ENCODE peak calls at places on chromosomes 1 and 21, in four cellular contexts. One of them, this sample, is unnamed.

GRCh38 chr1:198556969-198557368 is 16.5 kb upstream of the ATP6V1G3 start:
- DNase-seq in H1: no peak
- DNase-seq in IMR-90: no peak
- DNase-seq in H9: no peak
- DNase-seq in this sample: no peak

GRCh38 chr1:163291461-163291860 is 30.3 kb upstream of the NUF2 start:
- DNase-seq in IMR-90: no peak
- DNase-seq in H1: no peak
- DNase-seq in H9: no peak
- DNase-seq in this sample: no peak

GRCh38 chr1:246117066-246117791 is 389.9 kb downstream of the SMYD3 start:
- DNase-seq in H1: no peak
- DNase-seq in IMR-90: peak; percentile 64
- DNase-seq in H9: peak; percentile 49
- DNase-seq in this sample: peak; percentile 65

GRCh38 chr1:35345439-35345981 is 77.0 kb downstream of the ZMYM4 start:
- DNase-seq in H1: no peak
- DNase-seq in H9: peak; percentile 50
- DNase-seq in IMR-90: peak; percentile 40
- DNase-seq in this sample: peak; percentile 44

GRCh38 chr1:31944205-31945089 is 6.3 kb upstream of the PTP4A2 start:
- DNase-seq in IMR-90: peak; percentile 87
- DNase-seq in H1: peak; percentile 93
- DNase-seq in H9: peak; percentile 97
- DNase-seq in this sample: peak; percentile 99

GRCh38 chr21:44502559-44502958 is 37.4 kb downstream of the KRTAP10-1 start:
- DNase-seq in H1: no peak
- DNase-seq in IMR-90: no peak
- DNase-seq in H9: no peak
- DNase-seq in this sample: no peak

GRCh38 chr1:43376723-43377235 is 9.0 kb upstream of the ELOVL1 start:
- DNase-seq in IMR-90: no peak
- DNase-seq in H9: no peak
- DNase-seq in H1: no peak
- DNase-seq in this sample: no peak

GRCh38 chr1:114130846-114131525 is 22.7 kb downstream of the SYT6 start:
- DNase-seq in IMR-90: no peak
- DNase-seq in H1: no peak
- DNase-seq in H9: no peak
- DNase-seq in this sample: no peak

GRCh38 chr1:32303997-32304622 is 12.2 kb downstream of the HDAC1 start:
- DNase-seq in IMR-90: peak; percentile 74
- DNase-seq in H1: no peak
- DNase-seq in H9: no peak
- DNase-seq in this sample: no peak

GRCh38 chr21:39640754-39641153 is 28.0 kb downstream of the B3GALT5 start:
- DNase-seq in H9: peak; percentile 20
- DNase-seq in IMR-90: no peak
- DNase-seq in H1: no peak
- DNase-seq in this sample: no peak

GRCh38 chr1:96710708-96711477 is 10.7 kb upstream of the PTBP2 start:
- DNase-seq in IMR-90: peak; percentile 69
- DNase-seq in H9: no peak
- DNase-seq in H1: no peak
- DNase-seq in this sample: no peak

DNA sequence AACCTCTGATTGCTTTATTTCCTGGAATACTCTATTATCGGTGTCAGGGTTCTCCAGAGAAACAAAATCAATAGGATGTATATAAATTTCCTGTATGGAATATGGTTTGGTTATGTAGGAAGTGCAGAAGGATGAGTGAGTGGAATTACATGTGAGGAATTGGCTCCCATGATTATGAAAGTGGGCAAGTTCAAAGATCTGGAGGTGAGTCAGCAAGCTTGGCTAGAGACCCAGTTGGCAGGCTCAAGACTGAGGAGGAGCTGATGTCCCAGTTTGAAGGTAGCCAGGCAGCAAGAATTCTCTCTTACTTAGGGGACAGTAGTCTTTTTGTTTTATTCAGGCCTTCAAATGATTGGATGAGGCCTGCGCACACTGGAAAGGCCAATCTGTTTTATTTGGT is 57.5 kb downstream of the MAP3K7CL start:
- DNase-seq in IMR-90: peak; percentile 96
- DNase-seq in H9: no peak
- DNase-seq in H1: no peak
- DNase-seq in this sample: no peak
- H3K4me2 ChIP-seq in IMR-90: no peak overlapping the region
- H3K4me2 ChIP-seq in H9: no peak overlapping the region
- H3K4me2 ChIP-seq in H1: no peak overlapping the region
- H3K4me2 ChIP-seq in this sample: no peak overlapping the region

DNA sequence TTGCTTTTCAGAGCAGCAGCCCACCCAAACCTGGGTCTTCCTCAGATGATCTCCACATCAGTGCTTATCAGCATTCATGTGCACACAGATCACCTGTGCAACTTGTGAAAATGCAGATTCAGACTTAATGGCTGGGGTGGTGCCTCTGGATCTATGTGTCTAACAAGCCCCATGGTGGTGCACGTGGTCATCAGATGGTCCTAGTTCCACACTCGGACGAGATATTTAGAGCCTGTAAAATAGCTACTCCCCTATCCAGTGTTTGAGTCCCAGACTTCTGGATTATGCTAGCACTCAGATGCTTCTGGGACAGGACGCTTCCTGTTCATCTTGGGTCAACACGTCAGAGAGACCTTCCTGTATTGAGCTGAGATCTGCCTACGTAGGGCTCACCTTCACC is 114.2 kb downstream of the LIPI start:
- DNase-seq in H9: no peak
- DNase-seq in H1: no peak
- DNase-seq in IMR-90: no peak
- DNase-seq in this sample: no peak
- H3K56ac ChIP-seq in H9: no peak overlapping the region
- H3K56ac ChIP-seq in H1: no peak overlapping the region
- H3K56ac ChIP-seq in IMR-90: no peak overlapping the region
- H3K56ac ChIP-seq in this sample: no peak overlapping the region

GRCh38 chr21:25080706-25081495 is 526.4 kb downstream of the MRPL39 start:
- DNase-seq in IMR-90: peak; percentile 7
- DNase-seq in H1: no peak
- DNase-seq in H9: no peak
- DNase-seq in this sample: no peak
- H3K4me2 ChIP-seq in IMR-90: no peak overlapping the region
- H3K4me2 ChIP-seq in H1: no peak overlapping the region
- H3K4me2 ChIP-seq in H9: no peak overlapping the region
- H3K4me2 ChIP-seq in this sample: no peak overlapping the region

GRCh38 chr1:21524686-21525339 is 15.6 kb downstream of the ALPL start:
- DNase-seq in IMR-90: no peak
- DNase-seq in H1: no peak
- DNase-seq in H9: no peak
- DNase-seq in this sample: no peak

GRCh38 chr1:21524220-21524619 is 15.0 kb downstream of the ALPL start:
- DNase-seq in H9: no peak
- DNase-seq in IMR-90: no peak
- DNase-seq in H1: no peak
- DNase-seq in this sample: no peak

GRCh38 chr1:21523297-21523813 is 14.1 kb downstream of the ALPL start:
- DNase-seq in IMR-90: no peak
- DNase-seq in H9: no peak
- DNase-seq in H1: no peak
- DNase-seq in this sample: no peak

GRCh38 chr1:21525340-21525717 is 16.1 kb downstream of the ALPL start:
- DNase-seq in H1: no peak
- DNase-seq in IMR-90: no peak
- DNase-seq in H9: no peak
- DNase-seq in this sample: no peak

GRCh38 chr1:21526441-21526840 is 17.2 kb downstream of the ALPL start:
- DNase-seq in H9: no peak
- DNase-seq in IMR-90: no peak
- DNase-seq in H1: no peak
- DNase-seq in this sample: no peak
- H3K56ac ChIP-seq in H9: no peak overlapping the region
- H3K56ac ChIP-seq in IMR-90: no peak overlapping the region
- H3K56ac ChIP-seq in H1: no peak overlapping the region
- H3K56ac ChIP-seq in this sample: no peak overlapping the region

GRCh38 chr1:117826551-117827078 is 102.8 kb downstream of the GDAP2 start:
- DNase-seq in IMR-90: peak; percentile 96
- DNase-seq in H1: no peak
- DNase-seq in H9: no peak
- DNase-seq in this sample: no peak

GRCh38 chr1:117825414-117825813 is 104.0 kb downstream of the GDAP2 start:
- DNase-seq in H1: no peak
- DNase-seq in IMR-90: no peak
- DNase-seq in H9: no peak
- DNase-seq in this sample: no peak

GRCh38 chr1:117830222-117830621 is 99.2 kb downstream of the GDAP2 start:
- DNase-seq in H9: no peak
- DNase-seq in H1: no peak
- DNase-seq in IMR-90: no peak
- DNase-seq in this sample: no peak

GRCh38 chr1:117826119-117826518 is 103.3 kb downstream of the GDAP2 start:
- DNase-seq in H9: no peak
- DNase-seq in IMR-90: no peak
- DNase-seq in H1: no peak
- DNase-seq in this sample: no peak

GRCh38 chr1:117828206-117828605 is 101.2 kb downstream of the GDAP2 start:
- DNase-seq in IMR-90: peak; percentile 82
- DNase-seq in H1: no peak
- DNase-seq in H9: no peak
- DNase-seq in this sample: no peak
- H3K4me2 ChIP-seq in IMR-90: no peak overlapping the region
- H3K4me2 ChIP-seq in H1: no peak overlapping the region
- H3K4me2 ChIP-seq in H9: no peak overlapping the region
- H3K4me2 ChIP-seq in this sample: no peak overlapping the region